ENCODE peak calls at places on chromosomes 12 and 14, in four cellular contexts. Z, S, O and G are unnamed samples. For H3K9me3 and H3K27me3, the result is how much of the 10 kb centered on the place peaks cover.

GRCh38 chr12:106080111-106080732 is 58.5 kb downstream of the NUAK1 start:
- DNase-seq in Z (no peak), O (no peak), S (no peak), G (no peak)

GRCh38 chr12:2291182-2291832 is 238.5 kb downstream of the CACNA1C start:
- DNase-seq in Z (no peak), O (no peak), S (no peak), G (no peak)

GRCh38 chr12:13390381-13390856 is 193.9 kb downstream of the EMP1 start:
- DNase-seq in O (peak), Z (peak), S (peak), G (no peak)

GRCh38 chr12:22380029-22380428 is 45.5 kb upstream of the ST8SIA1 start:
- DNase-seq in S (no peak), O (no peak), Z (no peak), G (no peak)

GRCh38 chr14:68908201-68908600 is 70.9 kb downstream of the ACTN1 start:
- DNase-seq in S (no peak), Z (no peak), O (no peak), G (no peak)

GRCh38 chr12:122024132-122024785 is 2.6 kb downstream of the BCL7A start:
- DNase-seq in Z (no peak), O (no peak), S (no peak), G (no peak)

GRCh38 chr14:99946652-99947489 is 118.4 kb upstream of the EVL start:
- DNase-seq in S (no peak), Z (no peak), O (peak), G (peak)

GRCh38 chr14:101008196-101008595 is 104.7 kb upstream of the RTL1 start:
- DNase-seq in O (peak), S (no peak), Z (peak), G (no peak)

GRCh38 chr12:45415393-45415817 is 199.5 kb downstream of the ANO6 start:
- DNase-seq in S (peak), O (no peak), Z (no peak), G (no peak)

GRCh38 chr12:68336754-68337343 is 4.7 kb upstream of the MDM1 start:
- DNase-seq in Z (no peak), O (no peak), S (no peak), G (no peak)

GRCh38 chr14:29558516-29558915 is 369.1 kb downstream of the PRKD1 start:
- DNase-seq in S (no peak), O (no peak), Z (no peak), G (no peak)

GRCh38 chr14:98951031-98951430 is 321.0 kb downstream of the BCL11B start:
- DNase-seq in O (no peak), S (no peak), Z (no peak), G (no peak)

GRCh38 chr12:62259311-62259992 is 752 bp upstream of the USP15 start:
- DNase-seq in Z (no peak), S (no peak), O (no peak), G (no peak)

GRCh38 chr14:72809063-72809462 is 84.8 kb downstream of the DPF3 start:
- DNase-seq in O (no peak), Z (no peak), S (no peak), G (no peak)

GRCh38 chr12:119005832-119006360 is 24.6 kb downstream of the SRRM4 start:
- DNase-seq in O (no peak), S (no peak), Z (no peak), G (no peak)

GRCh38 chr14:104115691-104116543 is 22.5 kb upstream of the KIF26A start:
- DNase-seq in S (no peak), Z (peak), O (peak), G (no peak)

GRCh38 chr12:59389968-59390576 is 205.8 kb upstream of the SLC16A7 start:
- DNase-seq in Z (no peak), O (no peak), S (no peak), G (no peak)

GRCh38 chr12:47899466-47899865 is 5.3 kb downstream of the VDR start:
- DNase-seq in O (no peak), Z (no peak), S (no peak), G (no peak)

GRCh38 chr14:31138301-31138700 is 69.3 kb downstream of the HECTD1 start:
- DNase-seq in O (no peak), Z (no peak), S (no peak), G (no peak)

GRCh38 chr14:104976198-104977007 is 1.8 kb downstream of the AHNAK2 start:
- DNase-seq in Z (peak), S (peak), O (peak), G (peak)

GRCh38 chr12:63068857-63069442 is 82.1 kb downstream of the AVPR1A start:
- DNase-seq in S (peak), Z (no peak), O (no peak), G (no peak)

GRCh38 chr12:67650528-67651379 is 2.2 kb downstream of the DYRK2 start:
- DNase-seq in Z (no peak), O (peak), S (no peak), G (no peak)

GRCh38 chr12:54460317-54460935 is 13.0 kb downstream of the GTSF1 start:
- DNase-seq in S (no peak), O (no peak), Z (no peak), G (no peak)

GRCh38 chr14:104264495-104265265 is 126.3 kb downstream of the KIF26A start:
- DNase-seq in S (no peak), O (peak), Z (no peak), G (no peak)

GRCh38 chr14:37546621-37547447 is 48.2 kb downstream of the FOXA1 start:
- DNase-seq in O (no peak), S (no peak), Z (peak), G (no peak)

GRCh38 chr12:104462931-104463339 is 6.2 kb downstream of the CHST11 start:
- DNase-seq in O (no peak), S (no peak), Z (no peak), G (peak)

GRCh38 chr12:49097381-49097780 is 2.8 kb upstream of the DHH start:
- DNase-seq in S (no peak), Z (no peak), O (no peak), G (no peak)

DNA sequence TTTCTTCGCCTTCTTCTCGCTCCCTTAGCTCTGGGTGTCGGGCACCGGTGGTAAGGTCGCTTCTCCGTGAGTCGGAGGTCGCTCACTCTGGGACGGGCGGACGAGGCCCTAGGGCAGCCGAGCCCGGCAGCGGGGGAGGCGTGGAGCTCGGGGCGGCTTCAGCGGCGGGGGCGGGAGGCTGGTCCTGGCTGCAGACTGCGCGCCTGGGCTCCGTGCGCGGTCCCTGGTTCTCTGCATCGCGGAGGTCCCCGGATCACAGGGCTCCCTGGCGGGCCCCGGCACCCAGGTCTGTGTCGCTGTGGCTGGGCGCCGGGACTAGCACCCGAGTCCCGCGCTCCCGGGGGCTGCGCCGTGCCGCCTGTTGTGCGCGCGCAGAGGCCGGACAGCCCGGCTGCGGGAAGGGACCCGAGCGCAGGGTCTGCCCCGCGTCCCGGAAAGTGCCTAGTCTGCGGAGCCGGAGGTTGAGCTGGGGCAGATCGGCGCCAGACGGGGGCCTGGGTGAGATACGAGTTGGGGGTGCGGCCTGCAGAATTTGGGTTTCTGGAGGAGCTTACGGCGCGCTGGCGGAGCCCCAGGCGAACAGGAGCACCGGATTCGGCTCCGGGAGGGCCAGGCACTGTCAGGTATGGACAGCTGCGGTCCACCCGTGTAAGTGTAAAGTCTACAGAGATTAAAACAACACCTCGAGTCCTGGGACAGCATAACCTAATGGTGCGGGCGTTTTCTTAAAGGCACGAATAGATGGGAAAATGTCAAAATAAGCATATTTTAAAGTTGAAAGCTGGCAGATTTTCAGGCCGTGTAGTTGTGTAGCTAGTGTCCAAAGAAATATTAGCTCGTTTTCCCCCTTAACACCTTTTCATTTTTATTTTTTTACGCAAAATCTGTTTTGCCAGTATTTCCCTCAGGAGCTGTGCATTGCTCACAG is 722 bp downstream of the FRMD6 start:
- DNase-seq in S (peak), Z (peak), O (peak), G (peak)
- TF ChIP-seq CTCF in S (no peak), Z (no peak), O (no peak), G (no peak)

GRCh38 chr14:26855051-26855753 is 257.4 kb upstream of the NOVA1 start:
- DNase-seq in Z (no peak), S (no peak), O (no peak), G (no peak)

GRCh38 chr14:26863736-26864135 is 265.9 kb upstream of the NOVA1 start:
- DNase-seq in Z (no peak), O (no peak), S (no peak), G (no peak)

GRCh38 chr14:26856832-26857508 is 259.1 kb upstream of the NOVA1 start:
- DNase-seq in S (no peak), Z (no peak), O (no peak), G (no peak)

GRCh38 chr14:26859483-26859882 is 261.6 kb upstream of the NOVA1 start:
- DNase-seq in S (no peak), Z (no peak), O (no peak), G (no peak)

DNA sequence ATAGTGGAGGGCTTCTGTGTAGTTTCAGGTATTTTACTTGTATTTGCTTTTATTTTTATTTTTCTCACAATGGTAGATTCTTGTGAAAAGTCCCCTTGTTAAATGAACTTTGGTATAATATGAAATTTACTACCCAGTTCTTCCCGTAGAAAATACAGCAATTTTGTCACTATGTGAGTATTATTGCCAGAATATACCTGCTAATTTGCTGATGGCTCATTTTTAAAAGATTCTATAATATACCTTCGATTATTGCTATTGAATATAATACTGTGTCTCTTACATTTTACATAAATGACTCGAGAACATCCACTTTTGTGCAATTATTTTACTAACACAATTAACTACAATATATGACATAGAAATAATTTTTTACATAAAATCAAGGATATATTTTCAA is 262.3 kb upstream of the NOVA1 start:
- DNase-seq in Z (no peak), O (no peak), S (no peak), G (no peak)
- H3K9me3 ChIP-seq in Z (under half), O (under half), S (under half), G (under half)

DNA sequence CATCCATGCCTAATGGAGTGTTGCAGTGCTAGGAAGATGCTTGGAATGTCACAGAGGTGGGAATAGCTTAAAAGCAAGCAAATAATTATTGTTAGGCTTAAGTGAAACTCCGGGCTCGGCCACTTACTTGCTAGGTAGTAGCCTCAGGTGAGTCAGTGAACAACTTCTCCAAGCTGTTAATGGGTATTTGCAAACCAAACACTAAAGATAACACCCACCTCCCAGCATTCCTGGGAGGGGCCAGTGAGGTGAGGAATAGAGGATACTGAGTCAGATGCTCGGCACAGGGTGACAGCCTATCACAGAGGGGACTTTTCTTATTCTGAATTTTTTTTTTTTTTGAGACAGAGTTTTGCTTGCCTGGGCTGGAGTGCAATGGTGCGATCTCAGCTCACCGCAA is 151.2 kb upstream of the RFLNA start:
- DNase-seq in O (no peak), Z (peak), S (no peak), G (no peak)
- H3K27me3 ChIP-seq in O (under half), Z (under half), S (under half), G (under half)

GRCh38 chr14:21917699-21918436 is 244.2 kb upstream of the OR4E1 start:
- DNase-seq in O (no peak), Z (no peak), S (peak), G (peak)
- TF ChIP-seq CTCF in O (no peak), Z (peak), S (peak), G (peak)

DNA sequence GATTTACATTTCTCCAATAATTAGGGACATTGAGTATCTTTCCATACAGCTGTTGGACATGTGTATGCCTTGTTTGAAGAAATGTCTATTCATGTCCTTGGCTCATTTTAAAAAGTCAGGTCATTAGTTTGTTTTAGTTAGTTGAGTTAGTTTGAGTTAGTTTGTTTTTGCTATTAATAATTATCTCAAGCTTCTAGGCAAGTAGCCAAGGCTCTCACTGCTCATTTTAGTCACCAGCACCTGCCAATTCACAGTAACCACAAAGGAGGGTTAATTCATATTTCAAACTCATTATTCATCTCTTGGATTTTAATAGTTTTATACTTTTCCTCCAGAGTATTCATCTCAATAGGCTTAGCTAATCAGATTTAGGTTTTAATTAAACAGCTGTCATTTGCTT is 1435.9 kb upstream of the TMEM132C start:
- DNase-seq in S (no peak), Z (no peak), O (no peak), G (no peak)
- H3K9me3 ChIP-seq in S (under half), Z (under half), O (under half), G (under half)

DNA sequence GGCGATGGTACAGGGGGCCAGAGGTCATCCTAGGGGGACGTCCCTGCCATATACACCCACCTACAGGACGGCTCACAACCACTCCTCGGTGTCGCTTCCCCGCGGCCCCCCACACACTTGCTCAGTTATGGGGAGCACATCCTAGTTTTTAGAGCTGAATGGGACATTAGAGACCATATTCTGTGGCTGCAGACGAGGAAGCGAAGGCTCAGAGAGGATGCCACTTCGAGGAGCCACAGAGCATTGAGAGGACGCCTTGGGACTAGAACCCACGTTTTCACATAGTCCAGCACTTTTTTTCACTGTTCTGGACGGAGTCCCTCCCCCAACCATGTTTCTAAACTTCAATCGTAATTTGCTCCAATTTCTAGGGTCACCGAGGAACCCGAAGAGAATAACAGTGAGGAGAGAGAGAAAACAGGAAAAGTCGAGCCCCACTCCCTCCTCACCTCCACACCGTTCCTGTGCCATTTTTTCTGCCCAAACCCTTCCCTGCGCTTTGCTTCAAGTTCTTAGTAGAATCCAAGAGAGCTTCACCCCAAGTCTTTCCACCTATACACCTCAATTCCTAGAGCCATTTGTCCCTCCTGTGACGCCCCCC is 636 bp upstream of the ASCL1 start:
- DNase-seq in O (no peak), S (no peak), Z (no peak), G (no peak)
- H3K27me3 ChIP-seq in O (under half), S (half or more), Z (under half), G (half or more)